ENCODE peak calls at places on chromosomes 7 and 10, in six cellular contexts. One of them, this sample, is unnamed.

GRCh38 chr10:6398419-6398818 is 181.7 kb downstream of the PRKCQ start:
- DNase-seq in thoracic aorta: no peak
- DNase-seq in astrocyte of the cerebellum: no peak
- DNase-seq in HFF-Myc: no peak
- DNase-seq in upper lobe of right lung: no peak
- DNase-seq in hepatocyte: no peak
- DNase-seq in this sample: no peak

GRCh38 chr10:29277296-29277695 is 11.6 kb upstream of the LYZL1 start:
- DNase-seq in thoracic aorta: no peak
- DNase-seq in astrocyte of the cerebellum: no peak
- DNase-seq in HFF-Myc: no peak
- DNase-seq in upper lobe of right lung: no peak
- DNase-seq in hepatocyte: no peak
- DNase-seq in this sample: no peak

GRCh38 chr10:15321431-15322321 is 49.4 kb downstream of the FAM171A1 start:
- DNase-seq in thoracic aorta: no peak
- DNase-seq in astrocyte of the cerebellum: peak; percentile 53
- DNase-seq in HFF-Myc: no peak
- DNase-seq in upper lobe of right lung: no peak
- DNase-seq in hepatocyte: peak; percentile 30
- DNase-seq in this sample: no peak

GRCh38 chr10:73413108-73413527 is 740 bp downstream of the ANXA7 start:
- DNase-seq in thoracic aorta: no peak
- DNase-seq in astrocyte of the cerebellum: no peak
- DNase-seq in HFF-Myc: no peak
- DNase-seq in upper lobe of right lung: no peak
- DNase-seq in hepatocyte: peak; percentile 78
- DNase-seq in this sample: peak; percentile 55

GRCh38 chr7:28891192-28891872 is 66.8 kb downstream of the TRIL start:
- DNase-seq in thoracic aorta: no peak
- DNase-seq in astrocyte of the cerebellum: no peak
- DNase-seq in HFF-Myc: no peak
- DNase-seq in upper lobe of right lung: no peak
- DNase-seq in hepatocyte: peak; percentile 12
- DNase-seq in this sample: no peak

GRCh38 chr10:77004917-77005564 is 632.6 kb downstream of the KCNMA1 start:
- DNase-seq in thoracic aorta: no peak
- DNase-seq in astrocyte of the cerebellum: peak; percentile 55
- DNase-seq in HFF-Myc: peak; percentile 48
- DNase-seq in upper lobe of right lung: no peak
- DNase-seq in hepatocyte: peak; percentile 66
- DNase-seq in this sample: no peak

GRCh38 chr7:74627699-74628411 is 29.7 kb upstream of the GTF2I start:
- DNase-seq in thoracic aorta: no peak
- DNase-seq in astrocyte of the cerebellum: no peak
- DNase-seq in HFF-Myc: no peak
- DNase-seq in upper lobe of right lung: peak; percentile 76
- DNase-seq in hepatocyte: peak; percentile 72
- DNase-seq in this sample: no peak

GRCh38 chr7:91557789-91558396 is 293.7 kb downstream of the FZD1 start:
- DNase-seq in thoracic aorta: no peak
- DNase-seq in astrocyte of the cerebellum: peak; percentile 94
- DNase-seq in HFF-Myc: peak; percentile 6
- DNase-seq in upper lobe of right lung: no peak
- DNase-seq in hepatocyte: no peak
- DNase-seq in this sample: no peak

GRCh38 chr7:80640841-80641240 is 2.4 kb downstream of the CD36 start:
- DNase-seq in thoracic aorta: no peak
- DNase-seq in astrocyte of the cerebellum: peak; percentile 18
- DNase-seq in HFF-Myc: no peak
- DNase-seq in upper lobe of right lung: no peak
- DNase-seq in hepatocyte: no peak
- DNase-seq in this sample: no peak

GRCh38 chr10:68271104-68271882 is 39.4 kb upstream of the ATOH7 start:
- DNase-seq in thoracic aorta: no peak
- DNase-seq in astrocyte of the cerebellum: peak; percentile 59
- DNase-seq in HFF-Myc: no peak
- DNase-seq in upper lobe of right lung: no peak
- DNase-seq in hepatocyte: peak; percentile 39
- DNase-seq in this sample: no peak

GRCh38 chr7:140542226-140542625 is 62.9 kb upstream of the MKRN1 start:
- DNase-seq in thoracic aorta: no peak
- DNase-seq in astrocyte of the cerebellum: no peak
- DNase-seq in HFF-Myc: no peak
- DNase-seq in upper lobe of right lung: no peak
- DNase-seq in hepatocyte: no peak
- DNase-seq in this sample: no peak
- H3K4me3 ChIP-seq in thoracic aorta: no peak overlapping the region
- H3K4me3 ChIP-seq in astrocyte of the cerebellum: no peak overlapping the region
- H3K4me3 ChIP-seq in HFF-Myc: peak overlapping the region; percentile 18
- H3K4me3 ChIP-seq in upper lobe of right lung: no peak overlapping the region
- H3K4me3 ChIP-seq in hepatocyte: no peak overlapping the region
- H3K4me3 ChIP-seq in this sample: no peak overlapping the region

DNA sequence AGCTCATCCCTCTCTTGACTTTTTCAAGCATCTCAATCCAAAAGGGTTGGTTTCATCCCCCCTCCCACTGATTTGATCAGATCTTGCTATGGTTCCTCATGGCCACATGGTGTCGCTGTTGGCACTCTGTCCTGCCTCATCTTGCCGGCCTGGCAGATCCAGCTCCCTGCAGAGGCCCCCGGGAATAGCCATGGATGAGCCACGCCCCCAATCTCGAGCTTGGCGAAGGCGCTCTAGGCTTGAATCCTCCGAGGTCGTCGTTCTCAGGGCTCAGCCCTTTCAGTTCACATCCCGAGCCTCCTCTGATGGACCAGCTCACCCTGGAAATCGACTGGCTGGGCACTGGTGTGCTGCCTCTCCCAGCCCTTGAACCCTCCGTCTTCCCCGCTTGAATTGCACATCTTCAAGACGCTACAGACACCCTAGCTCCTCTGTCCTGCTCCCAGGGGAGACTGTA is 628.7 kb downstream of the TYW1 start:
- DNase-seq in thoracic aorta: peak; percentile 12
- DNase-seq in astrocyte of the cerebellum: peak; percentile 32
- DNase-seq in HFF-Myc: peak; percentile 0
- DNase-seq in upper lobe of right lung: peak; percentile 80
- DNase-seq in hepatocyte: peak; percentile 92
- DNase-seq in this sample: no peak
- H3K4me3 ChIP-seq in thoracic aorta: no peak overlapping the region
- H3K4me3 ChIP-seq in astrocyte of the cerebellum: peak overlapping the region; percentile 3
- H3K4me3 ChIP-seq in HFF-Myc: no peak overlapping the region
- H3K4me3 ChIP-seq in upper lobe of right lung: no peak overlapping the region
- H3K4me3 ChIP-seq in hepatocyte: no peak overlapping the region
- H3K4me3 ChIP-seq in this sample: no peak overlapping the region

GRCh38 chr10:70846795-70847194 is 31.0 kb downstream of the SGPL1 start:
- DNase-seq in thoracic aorta: no peak
- DNase-seq in astrocyte of the cerebellum: no peak
- DNase-seq in HFF-Myc: no peak
- DNase-seq in upper lobe of right lung: no peak
- DNase-seq in hepatocyte: no peak
- DNase-seq in this sample: no peak

GRCh38 chr10:70843776-70844489 is 28.2 kb downstream of the SGPL1 start:
- DNase-seq in thoracic aorta: no peak
- DNase-seq in astrocyte of the cerebellum: no peak
- DNase-seq in HFF-Myc: no peak
- DNase-seq in upper lobe of right lung: no peak
- DNase-seq in hepatocyte: no peak
- DNase-seq in this sample: no peak

GRCh38 chr10:70847666-70848360 is 32.1 kb downstream of the SGPL1 start:
- DNase-seq in thoracic aorta: no peak
- DNase-seq in astrocyte of the cerebellum: no peak
- DNase-seq in HFF-Myc: no peak
- DNase-seq in upper lobe of right lung: no peak
- DNase-seq in hepatocyte: no peak
- DNase-seq in this sample: no peak

GRCh38 chr10:70843333-70843732 is 27.6 kb downstream of the SGPL1 start:
- DNase-seq in thoracic aorta: no peak
- DNase-seq in astrocyte of the cerebellum: no peak
- DNase-seq in HFF-Myc: no peak
- DNase-seq in upper lobe of right lung: no peak
- DNase-seq in hepatocyte: no peak
- DNase-seq in this sample: no peak

DNA sequence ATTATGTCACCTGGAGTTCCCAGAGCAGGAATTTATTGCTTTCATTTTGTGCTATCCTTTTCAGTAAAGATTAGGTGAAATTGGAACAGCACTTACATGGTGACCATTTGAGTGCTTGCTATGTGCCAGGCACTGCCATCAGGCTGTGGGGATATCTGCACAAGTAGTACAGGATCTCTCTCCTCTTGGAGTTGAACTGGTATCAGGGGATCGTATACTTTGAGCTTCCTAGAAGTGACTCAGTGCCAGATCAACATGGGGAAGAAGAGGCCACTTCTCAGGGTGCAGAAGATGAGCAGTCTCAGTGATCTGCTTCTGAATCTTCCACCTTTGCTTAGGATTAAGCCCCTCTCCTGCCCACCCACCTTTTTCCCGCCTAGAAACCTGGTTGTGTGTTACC is 29.5 kb downstream of the SGPL1 start:
- DNase-seq in thoracic aorta: no peak
- DNase-seq in astrocyte of the cerebellum: no peak
- DNase-seq in HFF-Myc: no peak
- DNase-seq in upper lobe of right lung: no peak
- DNase-seq in hepatocyte: peak; percentile 33
- DNase-seq in this sample: no peak
- H3K4me3 ChIP-seq in thoracic aorta: no peak overlapping the region
- H3K4me3 ChIP-seq in astrocyte of the cerebellum: no peak overlapping the region
- H3K4me3 ChIP-seq in HFF-Myc: no peak overlapping the region
- H3K4me3 ChIP-seq in upper lobe of right lung: no peak overlapping the region
- H3K4me3 ChIP-seq in hepatocyte: no peak overlapping the region
- H3K4me3 ChIP-seq in this sample: no peak overlapping the region

GRCh38 chr7:31858051-31858450 is 171.0 kb downstream of the PPP1R17 start:
- DNase-seq in thoracic aorta: no peak
- DNase-seq in astrocyte of the cerebellum: no peak
- DNase-seq in HFF-Myc: no peak
- DNase-seq in upper lobe of right lung: no peak
- DNase-seq in hepatocyte: no peak
- DNase-seq in this sample: no peak

GRCh38 chr7:31853380-31853779 is 166.4 kb downstream of the PPP1R17 start:
- DNase-seq in thoracic aorta: no peak
- DNase-seq in astrocyte of the cerebellum: no peak
- DNase-seq in HFF-Myc: no peak
- DNase-seq in upper lobe of right lung: no peak
- DNase-seq in hepatocyte: no peak
- DNase-seq in this sample: no peak

GRCh38 chr7:31855530-31855929 is 168.5 kb downstream of the PPP1R17 start:
- DNase-seq in thoracic aorta: no peak
- DNase-seq in astrocyte of the cerebellum: no peak
- DNase-seq in HFF-Myc: no peak
- DNase-seq in upper lobe of right lung: no peak
- DNase-seq in hepatocyte: no peak
- DNase-seq in this sample: no peak

GRCh38 chr7:31857178-31857577 is 170.2 kb downstream of the PPP1R17 start:
- DNase-seq in thoracic aorta: no peak
- DNase-seq in astrocyte of the cerebellum: no peak
- DNase-seq in HFF-Myc: no peak
- DNase-seq in upper lobe of right lung: no peak
- DNase-seq in hepatocyte: no peak
- DNase-seq in this sample: no peak

GRCh38 chr7:31856366-31856765 is 169.4 kb downstream of the PPP1R17 start:
- DNase-seq in thoracic aorta: no peak
- DNase-seq in astrocyte of the cerebellum: no peak
- DNase-seq in HFF-Myc: no peak
- DNase-seq in upper lobe of right lung: no peak
- DNase-seq in hepatocyte: no peak
- DNase-seq in this sample: no peak
- H3K4me3 ChIP-seq in thoracic aorta: no peak overlapping the region
- H3K4me3 ChIP-seq in astrocyte of the cerebellum: no peak overlapping the region
- H3K4me3 ChIP-seq in HFF-Myc: no peak overlapping the region
- H3K4me3 ChIP-seq in upper lobe of right lung: no peak overlapping the region
- H3K4me3 ChIP-seq in hepatocyte: no peak overlapping the region
- H3K4me3 ChIP-seq in this sample: no peak overlapping the region

DNA sequence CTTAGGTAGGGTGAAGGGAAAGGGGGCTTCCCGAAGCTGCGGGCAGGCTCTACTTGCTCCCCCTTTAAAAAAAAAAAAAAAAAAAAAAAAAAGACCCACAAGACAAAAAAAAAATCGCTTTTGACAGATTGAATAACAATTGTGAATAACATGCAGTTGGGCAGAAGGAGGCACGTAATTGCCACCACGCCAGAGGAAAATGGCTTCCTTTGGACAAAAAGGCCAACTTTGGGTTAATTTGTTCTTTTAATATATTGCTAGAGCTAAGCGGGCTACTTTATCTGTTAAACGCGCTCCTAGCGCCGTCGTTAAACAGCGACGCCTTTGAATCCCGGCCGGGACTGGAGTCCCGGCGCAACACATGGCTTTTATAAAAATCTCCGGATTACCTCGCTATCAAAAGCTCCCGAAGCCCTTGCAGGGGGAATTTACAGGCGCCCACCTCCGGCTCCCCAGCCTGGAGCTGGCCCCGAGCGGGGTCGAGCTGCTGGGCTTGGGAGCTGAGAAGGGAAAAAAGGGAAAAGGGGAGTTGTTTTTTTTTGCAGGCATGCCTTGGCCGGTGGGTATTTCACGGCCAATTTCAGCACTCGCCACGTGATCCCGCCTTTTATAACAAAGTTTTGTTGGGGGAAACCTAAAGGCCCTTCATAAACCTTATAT is 1.2 kb downstream of the HOXA11 start:
- DNase-seq in thoracic aorta: no peak
- DNase-seq in astrocyte of the cerebellum: no peak
- DNase-seq in HFF-Myc: no peak
- DNase-seq in upper lobe of right lung: peak; percentile 42
- DNase-seq in hepatocyte: no peak
- DNase-seq in this sample: peak; percentile 11
- H3K4me3 ChIP-seq in thoracic aorta: peak overlapping the region; percentile 68
- H3K4me3 ChIP-seq in astrocyte of the cerebellum: no peak overlapping the region
- H3K4me3 ChIP-seq in HFF-Myc: peak overlapping the region; percentile 83
- H3K4me3 ChIP-seq in upper lobe of right lung: peak overlapping the region; percentile 31
- H3K4me3 ChIP-seq in hepatocyte: peak overlapping the region; percentile 77
- H3K4me3 ChIP-seq in this sample: peak overlapping the region; percentile 34

GRCh38 chr10:58384095-58384494 is 1.1 kb upstream of the TFAM start:
- DNase-seq in thoracic aorta: no peak
- DNase-seq in astrocyte of the cerebellum: no peak
- DNase-seq in HFF-Myc: no peak
- DNase-seq in upper lobe of right lung: no peak
- DNase-seq in hepatocyte: no peak
- DNase-seq in this sample: no peak
- H3K4me3 ChIP-seq in thoracic aorta: peak overlapping the region; percentile 89
- H3K4me3 ChIP-seq in astrocyte of the cerebellum: peak overlapping the region; percentile 92
- H3K4me3 ChIP-seq in HFF-Myc: peak overlapping the region; percentile 96
- H3K4me3 ChIP-seq in upper lobe of right lung: peak overlapping the region; percentile 89
- H3K4me3 ChIP-seq in hepatocyte: peak overlapping the region; percentile 80
- H3K4me3 ChIP-seq in this sample: peak overlapping the region; percentile 75

GRCh38 chr10:85946713-85947326 is 419.8 kb downstream of the GRID1 start:
- DNase-seq in thoracic aorta: no peak
- DNase-seq in astrocyte of the cerebellum: no peak
- DNase-seq in HFF-Myc: no peak
- DNase-seq in upper lobe of right lung: no peak
- DNase-seq in hepatocyte: no peak
- DNase-seq in this sample: no peak
- H3K4me3 ChIP-seq in thoracic aorta: no peak overlapping the region
- H3K4me3 ChIP-seq in astrocyte of the cerebellum: no peak overlapping the region
- H3K4me3 ChIP-seq in HFF-Myc: no peak overlapping the region
- H3K4me3 ChIP-seq in upper lobe of right lung: no peak overlapping the region
- H3K4me3 ChIP-seq in hepatocyte: no peak overlapping the region
- H3K4me3 ChIP-seq in this sample: no peak overlapping the region